ENCODE peak calls at places on chromosomes 5 and 9, in nine cellular contexts. I is fibroblast of lung, K is HCT116, S is hepatocyte, T is SK-N-SH, L is astrocyte, D is Karpas-422, V is neuronal stem cell, H is GM23248. Y is an unnamed sample.

GRCh38 chr5:136033244-136033643 is 4.5 kb downstream of the TGFBI start:
- DNase-seq in I (no peak), K (no peak), S (no peak), T (no peak), L (no peak), D (no peak), V (no peak), H (no peak), Y (no peak)

GRCh38 chr9:33752130-33752637 is 43.2 kb upstream of the PRSS3 start:
- DNase-seq in I (no peak), K (no peak), S (peak), T (no peak), L (no peak), D (no peak), V (no peak), H (no peak), Y (no peak)

GRCh38 chr5:135695656-135696055 is 116.9 kb upstream of the CXCL14 start:
- DNase-seq in I (no peak), K (no peak), S (peak), T (no peak), L (no peak), D (no peak), V (no peak), H (no peak), Y (no peak)

GRCh38 chr5:60014331-60014730 is 120.8 kb upstream of the PDE4D start:
- DNase-seq in I (no peak), K (no peak), S (no peak), T (no peak), L (no peak), D (no peak), V (no peak), H (no peak), Y (no peak)

GRCh38 chr5:93342563-93343061 is 238.4 kb downstream of the NR2F1-AS1 start:
- DNase-seq in I (no peak), K (no peak), S (no peak), T (no peak), L (no peak), D (no peak), V (no peak), H (no peak), Y (no peak)

GRCh38 chr9:127347831-127348699 is 48.9 kb upstream of the SLC2A8 start:
- DNase-seq in I (peak), K (no peak), S (peak), T (peak), L (peak), D (peak), V (no peak), H (peak), Y (no peak)

GRCh38 chr5:177147239-177147638 is 13.7 kb downstream of the NSD1 start:
- DNase-seq in I (peak), K (no peak), S (no peak), T (no peak), L (peak), D (no peak), V (no peak), H (peak), Y (no peak)

GRCh38 chr5:172729588-172729987 is 41.4 kb downstream of the DUSP1 start:
- DNase-seq in I (no peak), K (no peak), S (no peak), T (no peak), L (no peak), D (no peak), V (no peak), H (no peak), Y (no peak)

GRCh38 chr9:129619787-129620668 is 873 bp downstream of the C9orf50 start:
- DNase-seq in I (no peak), K (no peak), S (peak), T (peak), L (peak), D (no peak), V (no peak), H (peak), Y (peak)

GRCh38 chr5:159097461-159098284 is 2.0 kb downstream of the EBF1 start:
- DNase-seq in I (peak), K (no peak), S (no peak), T (peak), L (peak), D (peak), V (peak), H (peak), Y (peak)
- H2AFZ ChIP-seq in I (no peak), K (no peak), S (no peak), T (no peak), L (peak), D (no peak), V (peak), H (peak), Y (no peak)

DNA sequence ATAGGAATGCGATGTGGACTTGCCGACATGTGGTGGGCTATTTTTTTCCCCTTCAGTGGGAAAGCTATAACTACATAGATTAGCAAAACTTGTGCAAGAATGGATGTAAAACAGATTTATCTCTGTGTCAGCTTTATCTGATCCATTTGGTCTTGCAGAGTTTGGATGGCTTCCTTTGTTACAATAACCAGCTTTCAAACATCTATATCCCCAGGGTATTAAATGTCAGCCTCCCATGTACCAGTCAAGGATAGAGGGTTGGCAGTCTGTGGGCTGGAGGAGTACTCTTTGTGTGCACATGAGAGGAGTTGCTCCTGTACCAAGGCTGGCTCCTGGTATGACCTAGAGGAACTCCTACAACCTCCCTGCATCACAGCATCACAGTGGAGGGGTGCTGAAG is 285.0 kb downstream of the TMEM38B start:
- DNase-seq in I (no peak), K (no peak), S (no peak), T (peak), L (no peak), D (no peak), V (no peak), H (no peak), Y (no peak)
- H3K4me3 ChIP-seq in I (no peak), K (no peak), S (no peak), T (no peak), L (no peak), D (no peak), V (no peak), H (no peak), Y (no peak)

DNA sequence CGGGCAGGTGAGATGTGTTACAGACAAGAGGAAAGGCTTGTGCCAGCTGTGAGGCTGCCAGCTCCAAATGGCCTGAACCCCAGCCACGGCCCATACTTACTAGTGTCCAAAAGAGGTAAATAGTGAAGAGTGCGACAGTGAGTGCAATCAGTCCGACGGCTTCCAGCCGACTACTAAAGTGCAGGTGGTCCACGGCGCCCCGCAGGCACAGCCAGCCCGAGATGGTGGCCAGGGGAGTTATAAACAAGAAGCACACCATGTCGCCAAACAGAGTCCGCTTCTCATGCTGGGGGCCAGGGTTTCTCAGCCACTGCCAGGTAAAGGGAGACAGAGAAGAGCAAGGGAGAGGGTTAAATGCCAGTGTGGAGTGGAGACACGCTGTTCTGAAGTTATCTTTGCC is 101.1 kb downstream of the LMNB1 start:
- DNase-seq in I (no peak), K (no peak), S (no peak), T (no peak), L (no peak), D (no peak), V (no peak), H (no peak), Y (no peak)
- H2AFZ ChIP-seq in I (no peak), K (no peak), S (no peak), T (no peak), L (no peak), D (no peak), V (no peak), H (no peak), Y (no peak)

GRCh38 chr9:114938687-114939575 is 8.5 kb upstream of the TNFSF8 start:
- DNase-seq in I (peak), K (no peak), S (no peak), T (no peak), L (no peak), D (no peak), V (no peak), H (peak), Y (no peak)
- H3K4me3 ChIP-seq in I (no peak), K (no peak), S (no peak), T (no peak), L (no peak), D (no peak), V (no peak), H (no peak), Y (no peak)

GRCh38 chr9:120891255-120891954 is 14.4 kb upstream of the PHF19 start:
- DNase-seq in I (peak), K (no peak), S (no peak), T (no peak), L (no peak), D (no peak), V (no peak), H (no peak), Y (no peak)

GRCh38 chr9:120892177-120892747 is 15.3 kb upstream of the PHF19 start:
- DNase-seq in I (no peak), K (no peak), S (no peak), T (no peak), L (no peak), D (no peak), V (no peak), H (no peak), Y (no peak)

GRCh38 chr9:120890415-120891254 is 13.6 kb upstream of the PHF19 start:
- DNase-seq in I (peak), K (no peak), S (no peak), T (no peak), L (no peak), D (no peak), V (no peak), H (no peak), Y (no peak)

GRCh38 chr9:120888626-120889025 is 11.6 kb upstream of the PHF19 start:
- DNase-seq in I (no peak), K (no peak), S (no peak), T (no peak), L (no peak), D (no peak), V (no peak), H (no peak), Y (no peak)

GRCh38 chr9:120889606-120890396 is 12.8 kb upstream of the PHF19 start:
- DNase-seq in I (no peak), K (no peak), S (no peak), T (no peak), L (no peak), D (no peak), V (no peak), H (no peak), Y (no peak)
- H2AFZ ChIP-seq in I (no peak), K (no peak), S (no peak), T (no peak), L (no peak), D (no peak), V (peak), H (no peak), Y (peak)

GRCh38 chr9:96581301-96581700 is 38.3 kb downstream of the CDC14B start:
- DNase-seq in I (no peak), K (no peak), S (no peak), T (no peak), L (no peak), D (no peak), V (no peak), H (no peak), Y (no peak)

GRCh38 chr9:96587916-96588315 is 31.7 kb downstream of the CDC14B start:
- DNase-seq in I (no peak), K (no peak), S (no peak), T (no peak), L (no peak), D (no peak), V (no peak), H (no peak), Y (no peak)

GRCh38 chr9:96581823-96582598 is 37.6 kb downstream of the CDC14B start:
- DNase-seq in I (no peak), K (no peak), S (no peak), T (no peak), L (no peak), D (no peak), V (no peak), H (no peak), Y (peak)

GRCh38 chr9:96587295-96587694 is 32.3 kb downstream of the CDC14B start:
- DNase-seq in I (no peak), K (no peak), S (no peak), T (no peak), L (no peak), D (no peak), V (no peak), H (no peak), Y (peak)

GRCh38 chr9:96585426-96585825 is 34.2 kb downstream of the CDC14B start:
- DNase-seq in I (no peak), K (no peak), S (no peak), T (no peak), L (peak), D (no peak), V (no peak), H (peak), Y (no peak)
- H3K4me3 ChIP-seq in I (no peak), K (no peak), S (no peak), T (no peak), L (no peak), D (no peak), V (no peak), H (no peak), Y (no peak)

GRCh38 chr5:111635151-111635945 is 121.6 kb downstream of the NREP start:
- DNase-seq in I (peak), K (no peak), S (peak), T (no peak), L (no peak), D (peak), V (peak), H (no peak), Y (peak)
- H2AFZ ChIP-seq in I (no peak), K (no peak), S (no peak), T (no peak), L (no peak), D (peak), V (no peak), H (no peak), Y (no peak)

GRCh38 chr5:149930754-149931574 is 13.6 kb downstream of the PDE6A start:
- DNase-seq in I (no peak), K (no peak), S (no peak), T (no peak), L (no peak), D (no peak), V (no peak), H (no peak), Y (no peak)
- H3K4me3 ChIP-seq in I (peak), K (no peak), S (no peak), T (no peak), L (no peak), D (no peak), V (no peak), H (no peak), Y (no peak)

Y was measured in neural progenitor cell.